ENCODE peak calls at places on chromosome 6, in nine cellular contexts. S is body of pancreas, I is left lobe of liver, W is RPMI7951, O is HS-27A, E is NCI-H748 treated with DMSO at 0.1 percent for 48 hours, V is foreskin fibroblast, C is T-cell, R is M059J. T is an unnamed sample.
A peak's percentile ranks its signal among the peaks of the same experiment; 100 is the strongest.

GRCh38 chr6:39543950-39544349 is 181.3 kb downstream of the KIF6 start:
- DNase-seq in E (no peak), I (no peak), O (no peak), W (peak; percentile 14), S (no peak), C (no peak), V (no peak), R (no peak), T (no peak)

GRCh38 chr6:163339466-163339865 is 75.1 kb upstream of the QKI start:
- DNase-seq in E (no peak), V (no peak), S (no peak), C (no peak), I (no peak), R (no peak), O (no peak), W (no peak), T (no peak)

GRCh38 chr6:8175046-8175777 is 72.9 kb upstream of the EEF1E1 start:
- DNase-seq in V (no peak), S (no peak), E (no peak), R (peak; percentile 69), W (no peak), C (no peak), O (no peak), I (no peak), T (no peak)

GRCh38 chr6:111129003-111129402 is 41.7 kb downstream of the SLC16A10 start:
- DNase-seq in R (peak; percentile 58), E (no peak), W (peak; percentile 79), I (peak; percentile 59), C (no peak), O (no peak), V (peak; percentile 11), S (peak; percentile 94), T (no peak)

GRCh38 chr6:84615113-84615850 is 149.1 kb downstream of the TBX18 start:
- DNase-seq in R (no peak), I (no peak), V (peak; percentile 31), C (no peak), S (no peak), W (no peak), E (no peak), O (no peak), T (no peak)

GRCh38 chr6:3306848-3307247 is 48.1 kb downstream of the PSMG4 start:
- DNase-seq in S (no peak), E (no peak), W (no peak), R (no peak), I (no peak), O (no peak), C (no peak), V (no peak), T (no peak)

GRCh38 chr6:158018370-158018771 is 36.7 kb downstream of the SYNJ2 start:
- DNase-seq in S (no peak), E (no peak), I (no peak), C (no peak), O (no peak), R (no peak), V (no peak), W (peak; percentile 74), T (no peak)

GRCh38 chr6:28719275-28719940 is 193.7 kb downstream of the GPX5 start:
- DNase-seq in R (peak; percentile 71), C (no peak), I (no peak), O (no peak), W (no peak), E (no peak), V (peak; percentile 38), S (no peak), T (no peak)

GRCh38 chr6:19759117-19759880 is 77.9 kb upstream of the ID4 start:
- DNase-seq in O (no peak), E (no peak), C (no peak), W (peak; percentile 33), V (peak; percentile 78), S (no peak), I (no peak), R (peak; percentile 96), T (no peak)

GRCh38 chr6:139777202-139777970 is 402.9 kb upstream of the CITED2 start:
- DNase-seq in C (no peak), S (peak; percentile 33), V (no peak), O (no peak), E (peak; percentile 69), R (no peak), W (no peak), I (no peak), T (no peak)

GRCh38 chr6:11366183-11366933 is 133.9 kb upstream of the NEDD9 start:
- DNase-seq in O (no peak), V (no peak), E (no peak), I (no peak), C (peak; percentile 27), R (no peak), W (no peak), S (no peak), T (peak; percentile 29)

GRCh38 chr6:35486005-35486925 is 10.6 kb downstream of the TEAD3 start:
- DNase-seq in E (peak; percentile 69), R (no peak), O (no peak), S (peak; percentile 68), W (no peak), C (no peak), V (no peak), I (no peak), T (no peak)

GRCh38 chr6:53567701-53568100 is 22.8 kb upstream of the GCLC start:
- DNase-seq in E (no peak), C (no peak), I (no peak), W (no peak), V (no peak), R (no peak), O (no peak), S (no peak), T (no peak)

GRCh38 chr6:46421239-46421638 is 70.0 kb downstream of the RCAN2 start:
- DNase-seq in V (peak; percentile 57), S (no peak), E (no peak), C (no peak), W (peak; percentile 23), O (no peak), R (peak; percentile 36), I (no peak), T (no peak)

GRCh38 chr6:165704001-165704748 is 41.1 kb upstream of the PDE10A start:
- DNase-seq in E (no peak), I (no peak), C (no peak), S (no peak), W (no peak), R (no peak), V (no peak), O (no peak), T (no peak)

GRCh38 chr6:159874475-159874874 is 16.3 kb upstream of the MAS1 start:
- DNase-seq in R (peak; percentile 17), W (peak; percentile 22), C (no peak), O (no peak), V (peak; percentile 72), E (no peak), I (no peak), S (peak; percentile 10), T (no peak)

GRCh38 chr6:34476462-34476861 is 10.6 kb downstream of the PACSIN1 start:
- DNase-seq in S (no peak), I (no peak), V (no peak), W (no peak), E (no peak), R (no peak), C (no peak), O (no peak), T (no peak)

GRCh38 chr6:106168097-106168888 is 82.2 kb downstream of the PRDM1 start:
- DNase-seq in W (no peak), V (no peak), I (no peak), C (no peak), S (no peak), E (no peak), O (no peak), R (no peak), T (no peak)

GRCh38 chr6:1215023-1215422 is 96.9 kb upstream of the FOXQ1 start:
- DNase-seq in O (no peak), W (no peak), S (no peak), V (peak; percentile 9), I (no peak), R (peak; percentile 39), C (no peak), E (no peak), T (no peak)

GRCh38 chr6:2450546-2450945 is 205.1 kb upstream of the GMDS start:
- DNase-seq in W (peak; percentile 20), O (no peak), S (peak; percentile 58), R (peak; percentile 36), E (peak; percentile 92), V (peak; percentile 46), C (no peak), I (no peak), T (no peak)

GRCh38 chr6:138944412-138944811 is 43.6 kb downstream of the REPS1 start:
- DNase-seq in W (peak; percentile 56), V (peak; percentile 62), C (no peak), I (no peak), O (no peak), E (no peak), S (no peak), R (peak; percentile 75), T (peak; percentile 33)

GRCh38 chr6:26309731-26310142 is 55.3 kb upstream of the BTN3A2 start:
- DNase-seq in I (no peak), W (peak; percentile 94), R (peak; percentile 94), V (peak; percentile 92), O (no peak), S (no peak), E (no peak), C (no peak), T (no peak)

GRCh38 chr6:7585287-7585930 is 4.6 kb upstream of the SNRNP48 start:
- DNase-seq in O (no peak), C (no peak), S (no peak), V (no peak), I (no peak), E (no peak), R (no peak), W (no peak), T (no peak)

GRCh38 chr6:219019-219570 is 73.2 kb upstream of the DUSP22 start:
- DNase-seq in W (no peak), S (no peak), O (no peak), E (no peak), R (no peak), C (no peak), I (no peak), V (no peak), T (no peak)

GRCh38 chr6:143232849-143233248 is 172.2 kb downstream of the AIG1 start:
- DNase-seq in C (no peak), W (peak; percentile 49), R (peak; percentile 59), I (no peak), S (peak; percentile 31), E (no peak), V (peak; percentile 51), O (no peak), T (peak; percentile 4)

GRCh38 chr6:148445620-148446019 is 103.0 kb downstream of the SASH1 start:
- DNase-seq in R (peak; percentile 78), E (no peak), C (no peak), O (peak; percentile 74), W (peak; percentile 88), V (peak; percentile 69), I (no peak), S (no peak), T (no peak)

GRCh38 chr6:15296735-15297134 is 50.9 kb downstream of the JARID2 start:
- DNase-seq in R (no peak), E (no peak), W (no peak), C (no peak), S (no peak), O (no peak), I (no peak), V (no peak), T (no peak)

GRCh38 chr6:81790034-81790433 is 37.6 kb upstream of the TENT5A start:
- DNase-seq in V (no peak), W (no peak), R (no peak), O (no peak), C (no peak), I (no peak), E (no peak), S (no peak), T (no peak)

T was measured in effector memory CD8-positive, alpha-beta T cell.